ENCODE peak calls at places on chromosomes 5 and 9, in seven cellular contexts. C, Q, M, J, Y, U and N are unnamed samples.

GRCh38 chr9:99019523-99020331 is 76.0 kb downstream of the COL15A1 start:
- DNase-seq in C (no peak), Q (peak), M (no peak), J (no peak), Y (no peak), U (no peak), N (no peak)

GRCh38 chr9:72592501-72593403 is 71.3 kb downstream of the TMC1 start:
- DNase-seq in C (no peak), Q (peak), M (no peak), J (peak), Y (no peak), U (no peak), N (no peak)

GRCh38 chr9:37026085-37026935 is 7.8 kb downstream of the PAX5 start:
- DNase-seq in C (no peak), Q (no peak), M (no peak), J (no peak), Y (no peak), U (no peak), N (no peak)

GRCh38 chr5:172778223-172778814 is 7.3 kb upstream of the DUSP1 start:
- DNase-seq in C (no peak), Q (peak), M (peak), J (peak), Y (peak), U (no peak), N (peak)

GRCh38 chr9:16884952-16885513 is 14.6 kb upstream of the BNC2 start:
- DNase-seq in C (no peak), Q (no peak), M (no peak), J (no peak), Y (no peak), U (no peak), N (peak)

GRCh38 chr5:123814796-123815479 is 303.0 kb downstream of the CSNK1G3 start:
- DNase-seq in C (no peak), Q (no peak), M (no peak), J (no peak), Y (no peak), U (no peak), N (no peak)

GRCh38 chr5:24788829-24789509 is 144.2 kb upstream of the CDH10 start:
- DNase-seq in C (no peak), Q (peak), M (no peak), J (no peak), Y (no peak), U (no peak), N (no peak)

GRCh38 chr9:17134843-17135577 is at the start of gene CNTLN:
- DNase-seq in C (peak), Q (peak), M (peak), J (peak), Y (peak), U (peak), N (peak)

GRCh38 chr9:136011703-136012496 is 50.7 kb upstream of the UBAC1 start:
- DNase-seq in C (no peak), Q (no peak), M (no peak), J (peak), Y (peak), U (peak), N (peak)

GRCh38 chr5:158594595-158595242 is 505.0 kb downstream of the EBF1 start:
- DNase-seq in C (no peak), Q (no peak), M (no peak), J (no peak), Y (no peak), U (no peak), N (no peak)

GRCh38 chr5:107952450-107952849 is 281.7 kb upstream of the EFNA5 start:
- DNase-seq in C (no peak), Q (no peak), M (no peak), J (no peak), Y (no peak), U (no peak), N (no peak)

GRCh38 chr5:176780071-176780850 is 30.1 kb upstream of the UNC5A start:
- DNase-seq in C (no peak), Q (no peak), M (peak), J (no peak), Y (no peak), U (no peak), N (no peak)

GRCh38 chr9:119941081-119941480 is 571.8 kb upstream of the BRINP1 start:
- DNase-seq in C (no peak), Q (no peak), M (no peak), J (no peak), Y (no peak), U (no peak), N (no peak)

GRCh38 chr5:34684281-34684979 is 28.3 kb downstream of the RAI14 start:
- DNase-seq in C (no peak), Q (peak), M (no peak), J (no peak), Y (no peak), U (no peak), N (no peak)

GRCh38 chr9:88177343-88177742 is 39.1 kb upstream of the SPATA31C2 start:
- DNase-seq in C (no peak), Q (no peak), M (no peak), J (no peak), Y (no peak), U (no peak), N (no peak)

GRCh38 chr5:62138607-62139006 is 167.4 kb upstream of the KIF2A start:
- DNase-seq in C (peak), Q (no peak), M (no peak), J (no peak), Y (no peak), U (no peak), N (no peak)

GRCh38 chr5:171813270-171813669 is 27.7 kb downstream of the SMIM23 start:
- DNase-seq in C (no peak), Q (no peak), M (no peak), J (no peak), Y (no peak), U (no peak), N (no peak)

GRCh38 chr5:154519375-154519774 is 41.3 kb upstream of the HAND1 start:
- DNase-seq in C (no peak), Q (peak), M (no peak), J (no peak), Y (no peak), U (no peak), N (no peak)

GRCh38 chr5:170300361-170301013 is 2.9 kb upstream of the LCP2 start:
- DNase-seq in C (no peak), Q (no peak), M (no peak), J (no peak), Y (no peak), U (no peak), N (no peak)

GRCh38 chr5:5473224-5473623 is 50.7 kb downstream of the ICE1 start:
- DNase-seq in C (no peak), Q (no peak), M (no peak), J (no peak), Y (no peak), U (no peak), N (no peak)

GRCh38 chr5:173178369-173178910 is 34.1 kb downstream of the BNIP1 start:
- DNase-seq in C (no peak), Q (no peak), M (no peak), J (no peak), Y (no peak), U (no peak), N (no peak)

GRCh38 chr9:13049223-13049622 is 230.3 kb downstream of the MPDZ start:
- DNase-seq in C (no peak), Q (no peak), M (no peak), J (no peak), Y (no peak), U (no peak), N (no peak)

GRCh38 chr9:81335879-81336421 is 353.4 kb downstream of the TLE1 start:
- DNase-seq in C (no peak), Q (no peak), M (no peak), J (no peak), Y (no peak), U (no peak), N (no peak)

GRCh38 chr5:115069087-115069968 is 100.4 kb downstream of the TRIM36 start:
- DNase-seq in C (no peak), Q (peak), M (no peak), J (no peak), Y (peak), U (no peak), N (peak)

GRCh38 chr9:15736569-15736968 is 183.7 kb downstream of the CCDC171 start:
- DNase-seq in C (no peak), Q (no peak), M (no peak), J (no peak), Y (no peak), U (no peak), N (no peak)

GRCh38 chr5:68452286-68452685 is 236.7 kb downstream of the PIK3R1 start:
- DNase-seq in C (no peak), Q (no peak), M (no peak), J (no peak), Y (no peak), U (no peak), N (no peak)

GRCh38 chr5:108421713-108422112 is 39.8 kb upstream of the FBXL17 start:
- DNase-seq in C (no peak), Q (no peak), M (no peak), J (no peak), Y (no peak), U (no peak), N (no peak)

GRCh38 chr5:43168175-43168574 is 23.9 kb upstream of the NIM1K start:
- DNase-seq in C (no peak), Q (no peak), M (no peak), J (no peak), Y (no peak), U (no peak), N (no peak)

GRCh38 chr5:30650311-30650710 is 543.2 kb upstream of the CDH6 start:
- DNase-seq in C (no peak), Q (no peak), M (no peak), J (no peak), Y (no peak), U (no peak), N (no peak)

GRCh38 chr9:98995059-98995665 is 51.5 kb downstream of the COL15A1 start:
- DNase-seq in C (no peak), Q (no peak), M (no peak), J (no peak), Y (peak), U (no peak), N (peak)

GRCh38 chr9:89879711-89880110 is 274.9 kb downstream of the GADD45G start:
- DNase-seq in C (no peak), Q (no peak), M (no peak), J (peak), Y (peak), U (peak), N (no peak)

GRCh38 chr5:113195726-113196125 is 219.1 kb downstream of the DCP2 start:
- DNase-seq in C (no peak), Q (no peak), M (no peak), J (no peak), Y (no peak), U (no peak), N (no peak)

GRCh38 chr5:127210082-127210481 is 80.5 kb upstream of the MEGF10 start:
- DNase-seq in C (no peak), Q (no peak), M (no peak), J (no peak), Y (no peak), U (no peak), N (no peak)

GRCh38 chr5:50966986-50967385 is 300.5 kb downstream of the PARP8 start:
- DNase-seq in C (no peak), Q (no peak), M (no peak), J (no peak), Y (no peak), U (no peak), N (no peak)

GRCh38 chr9:25742241-25742640 is 64.0 kb upstream of the TUSC1 start:
- DNase-seq in C (no peak), Q (peak), M (no peak), J (no peak), Y (no peak), U (no peak), N (no peak)

GRCh38 chr9:9774471-9774870 is 838.3 kb downstream of the PTPRD start:
- DNase-seq in C (no peak), Q (no peak), M (no peak), J (no peak), Y (no peak), U (no peak), N (no peak)

DNA sequence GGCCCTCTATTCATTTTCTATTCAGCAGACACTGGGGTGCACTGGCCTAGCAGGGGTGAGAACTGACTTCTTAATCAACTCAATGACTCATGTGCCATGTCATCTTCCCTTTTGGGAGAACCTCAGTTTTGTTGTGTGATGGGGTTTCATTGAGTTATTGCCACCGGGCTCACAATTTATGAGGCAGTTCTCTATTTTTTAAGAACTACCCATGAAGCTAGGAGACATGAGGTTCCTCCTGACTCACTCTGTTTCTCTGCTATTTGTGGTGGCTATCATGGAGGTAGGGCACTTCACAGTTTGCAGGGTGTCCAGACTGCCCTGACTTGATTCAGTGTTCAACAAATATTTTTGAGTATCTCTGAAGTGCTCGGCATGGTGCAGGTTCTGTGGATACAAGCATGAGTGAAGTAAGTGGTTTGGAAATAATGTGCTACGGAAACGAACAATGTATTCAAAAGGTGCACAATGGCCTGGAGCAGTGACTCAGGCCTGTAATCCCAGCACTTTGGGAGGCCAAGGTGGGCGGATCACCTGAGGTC is 39.3 kb downstream of the SPARC start:
- DNase-seq in C (no peak), Q (no peak), M (no peak), J (no peak), Y (no peak), U (no peak), N (no peak)
- TF ChIP-seq EP300 in C (no peak), Q (no peak), M (no peak), J (no peak), Y (no peak), U (no peak), N (no peak)

GRCh38 chr5:39074009-39074886 is at the start of gene RICTOR:
- DNase-seq in C (peak), Q (peak), M (peak), J (peak), Y (peak), U (peak), N (peak)
- TF ChIP-seq POLR2A in C (peak), Q (peak), M (peak), J (peak), Y (no peak), U (peak), N (peak)

DNA sequence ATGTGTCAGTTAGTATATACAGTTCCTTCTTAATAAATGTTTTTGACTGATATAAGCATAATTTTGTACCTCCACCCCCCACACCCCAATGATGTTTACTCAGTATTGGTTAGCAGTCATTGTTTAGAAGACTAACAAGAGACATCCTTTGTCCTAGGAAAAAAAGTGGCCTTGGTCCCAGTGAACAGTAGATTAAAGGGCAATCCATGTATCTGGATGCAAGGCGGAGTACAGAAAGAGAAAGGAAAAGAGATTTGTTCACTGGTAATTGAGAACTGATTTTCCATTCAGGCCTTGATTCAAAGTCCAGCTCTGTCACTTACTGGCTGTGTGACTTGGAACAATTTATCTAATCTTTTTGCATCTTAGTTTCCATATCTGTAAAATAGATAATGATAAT is 4.6 kb downstream of the RALGPS1 start:
- DNase-seq in C (no peak), Q (no peak), M (no peak), J (no peak), Y (no peak), U (no peak), N (no peak)
- TF ChIP-seq EP300 in C (no peak), Q (no peak), M (no peak), J (no peak), Y (no peak), U (no peak), N (no peak)

GRCh38 chr9:4344946-4345345 is 45.1 kb upstream of the GLIS3 start:
- DNase-seq in C (no peak), Q (no peak), M (no peak), J (no peak), Y (no peak), U (no peak), N (no peak)

GRCh38 chr9:4341554-4341953 is 41.7 kb upstream of the GLIS3 start:
- DNase-seq in C (no peak), Q (no peak), M (no peak), J (no peak), Y (no peak), U (no peak), N (no peak)

GRCh38 chr9:4349841-4350418 is 50.1 kb upstream of the GLIS3 start:
- DNase-seq in C (no peak), Q (no peak), M (no peak), J (no peak), Y (no peak), U (no peak), N (no peak)

DNA sequence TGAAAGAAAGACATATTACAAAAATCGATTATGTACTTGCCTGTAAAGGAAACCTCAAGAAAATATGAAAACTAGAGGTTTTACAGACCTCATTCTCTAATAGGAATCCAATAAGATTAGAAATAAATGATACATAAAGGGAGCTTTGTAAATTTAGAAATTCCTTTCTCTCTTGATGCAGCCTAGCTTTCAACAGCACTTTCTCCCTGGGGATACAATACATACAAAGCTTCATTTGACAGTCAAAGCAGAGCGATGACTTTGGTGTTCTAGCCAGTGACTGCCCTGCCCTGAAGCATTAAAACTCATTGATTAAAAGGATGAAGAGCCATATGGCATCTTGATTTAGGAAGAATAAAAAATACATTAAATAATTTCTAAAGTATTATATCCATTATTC is 46.2 kb upstream of the GLIS3 start:
- DNase-seq in C (no peak), Q (no peak), M (no peak), J (no peak), Y (no peak), U (no peak), N (no peak)
- TF ChIP-seq POLR2A in C (no peak), Q (no peak), M (no peak), J (no peak), Y (no peak), U (no peak), N (no peak)

GRCh38 chr9:18910435-18910834 is 122.6 kb downstream of the SAXO1 start:
- DNase-seq in C (no peak), Q (no peak), M (no peak), J (no peak), Y (no peak), U (no peak), N (no peak)

GRCh38 chr9:18907927-18908625 is 124.9 kb downstream of the SAXO1 start:
- DNase-seq in C (no peak), Q (no peak), M (no peak), J (no peak), Y (no peak), U (no peak), N (no peak)

GRCh38 chr9:18911714-18912342 is 121.2 kb downstream of the SAXO1 start:
- DNase-seq in C (no peak), Q (no peak), M (no peak), J (no peak), Y (no peak), U (no peak), N (no peak)

GRCh38 chr9:18910858-18911257 is 122.2 kb downstream of the SAXO1 start:
- DNase-seq in C (no peak), Q (no peak), M (no peak), J (no peak), Y (no peak), U (no peak), N (no peak)

DNA sequence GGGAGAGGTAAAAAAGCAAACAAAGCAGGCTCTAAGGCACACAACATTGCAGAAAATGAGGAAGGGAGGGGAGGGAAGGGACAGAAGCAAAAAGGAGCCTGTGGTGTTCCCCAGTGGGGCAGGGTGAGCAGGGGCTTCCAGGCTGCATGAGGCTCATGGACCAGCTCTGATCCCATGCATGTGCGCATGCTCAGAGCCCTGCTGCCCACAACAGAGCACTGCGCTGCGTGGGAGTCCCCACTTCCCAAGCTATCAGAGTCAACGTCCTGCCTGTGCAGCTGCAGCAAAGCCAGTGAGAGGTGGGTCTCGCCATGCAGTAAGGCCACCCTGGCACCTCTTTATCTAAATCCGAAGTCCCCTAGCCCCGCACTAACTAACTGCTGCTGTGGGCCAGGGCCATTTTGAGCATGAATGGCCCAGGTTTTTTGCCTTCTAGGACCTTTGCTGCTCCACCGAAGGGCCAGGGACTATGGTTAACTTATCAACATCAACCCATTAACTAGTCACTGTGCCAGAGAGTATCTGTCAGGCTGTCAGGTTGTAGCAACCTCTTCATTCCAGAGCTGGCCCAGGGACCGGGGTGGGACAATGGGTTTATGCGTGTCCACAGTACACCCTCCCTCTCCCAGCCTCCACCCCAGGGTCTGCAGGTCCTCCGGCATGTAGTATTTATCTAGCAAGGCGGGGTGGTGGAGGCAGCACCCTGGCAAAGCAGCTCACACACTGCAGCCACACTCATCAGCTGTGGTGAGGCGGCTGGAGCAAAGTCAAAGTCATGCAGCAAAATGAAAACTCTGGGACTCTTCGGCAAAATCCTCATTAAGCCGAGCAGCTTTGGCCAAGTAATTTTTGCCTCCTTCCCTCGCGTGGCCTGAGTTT is 123.6 kb downstream of the SAXO1 start:
- DNase-seq in C (no peak), Q (no peak), M (no peak), J (no peak), Y (no peak), U (no peak), N (no peak)
- TF ChIP-seq EP300 in C (no peak), Q (no peak), M (no peak), J (no peak), Y (no peak), U (no peak), N (no peak)

GRCh38 chr5:1815881-1816292 is 14.7 kb downstream of the NDUFS6 start:
- DNase-seq in C (no peak), Q (no peak), M (peak), J (no peak), Y (no peak), U (no peak), N (no peak)
- TF ChIP-seq POLR2A in C (no peak), Q (no peak), M (no peak), J (no peak), Y (no peak), U (no peak), N (no peak)